ENCODE peak calls at places on chromosomes 16 and 17, in six cellular contexts. V is upper lobe of left lung, G is HepG2, D is K562, I is GM12878, F is A549. U is an unnamed sample.

GRCh38 chr17:15457723-15458094 is 9.7 kb downstream of the CDRT4 start:
- ATAC-seq in V (peak; percentile 48), D (no peak), G (peak; percentile 46), I (no peak), F (no peak), U (peak; percentile 40)

GRCh38 chr16:27083861-27084261 is 17.1 kb downstream of the C16orf82 start:
- ATAC-seq in G (peak; percentile 66), I (peak; percentile 60), D (peak; percentile 95), V (no peak), F (no peak), U (no peak)

GRCh38 chr17:3636908-3637373 is 381 bp downstream of the CTNS start:
- ATAC-seq in D (no peak), V (peak; percentile 3), F (peak; percentile 41), G (no peak), I (peak; percentile 8), U (no peak)

GRCh38 chr16:79093554-79093967 is 507.0 kb downstream of the MAF start:
- ATAC-seq in F (no peak), V (peak; percentile 83), D (peak; percentile 55), I (peak; percentile 31), G (no peak), U (peak; percentile 43)

GRCh38 chr16:5077304-5077703 is 5.7 kb downstream of the ALG1 start:
- ATAC-seq in V (no peak), G (no peak), I (no peak), D (no peak), F (no peak), U (no peak)

GRCh38 chr16:84795338-84796053 is 24.3 kb upstream of the CRISPLD2 start:
- ATAC-seq in D (peak; percentile 51), G (no peak), I (no peak), V (peak; percentile 96), F (no peak), U (peak; percentile 99)

GRCh38 chr17:850828-851759 is 68.9 kb downstream of the MRM3 start:
- ATAC-seq in I (no peak), F (no peak), D (no peak), G (no peak), V (peak; percentile 48), U (peak; percentile 42)

GRCh38 chr16:50617630-50618184 is 63.4 kb downstream of the SNX20 start:
- ATAC-seq in D (no peak), G (peak; percentile 23), F (no peak), V (no peak), I (no peak), U (no peak)

GRCh38 chr17:60510031-60510430 is 16.0 kb downstream of the APPBP2 start:
- ATAC-seq in G (no peak), I (no peak), F (no peak), V (no peak), D (no peak), U (no peak)

GRCh38 chr16:31488630-31489564 is 6.0 kb downstream of the SLC5A2 start:
- ATAC-seq in D (no peak), F (no peak), V (no peak), I (no peak), G (no peak), U (no peak)

GRCh38 chr17:41505007-41505835 is at the start of gene KRT13:
- ATAC-seq in G (no peak), I (no peak), D (no peak), F (no peak), V (no peak), U (no peak)

GRCh38 chr17:36468903-36469635 is 17.4 kb upstream of the ZNHIT3 start:
- ATAC-seq in F (no peak), D (no peak), G (no peak), V (no peak), I (no peak), U (no peak)

GRCh38 chr17:37788531-37788930 is 43.7 kb upstream of the HNF1B start:
- ATAC-seq in I (no peak), F (no peak), D (no peak), G (no peak), V (no peak), U (no peak)

GRCh38 chr16:83967838-83968482 is at the start of gene NECAB2:
- ATAC-seq in F (no peak), I (peak; percentile 86), V (peak; percentile 88), D (peak; percentile 91), G (no peak), U (peak; percentile 53)

GRCh38 chr17:42288985-42289862 is 926 bp downstream of the STAT5A start:
- ATAC-seq in G (peak; percentile 17), F (no peak), V (peak; percentile 9), D (peak; percentile 69), I (peak; percentile 55), U (no peak)

GRCh38 chr17:38871992-38872605 is 2.2 kb downstream of the LASP1 start:
- ATAC-seq in F (no peak), G (no peak), D (no peak), I (no peak), V (no peak), U (no peak)

GRCh38 chr16:12188674-12189249 is 212.2 kb downstream of the SNX29 start:
- ATAC-seq in G (no peak), F (peak; percentile 47), I (no peak), D (no peak), V (no peak), U (no peak)

GRCh38 chr17:3657588-3657869 is 10.8 kb downstream of the TAX1BP3 start:
- ATAC-seq in G (no peak), I (no peak), V (no peak), F (no peak), D (no peak), U (no peak)

GRCh38 chr17:28499684-28500357 is 6.3 kb upstream of the FOXN1 start:
- ATAC-seq in V (no peak), G (no peak), F (no peak), I (no peak), D (no peak), U (no peak)

GRCh38 chr17:69314246-69315030 is 12.5 kb downstream of the ABCA5 start:
- ATAC-seq in I (no peak), D (no peak), F (peak; percentile 24), G (peak; percentile 35), V (no peak), U (no peak)

GRCh38 chr17:29043539-29044165 is 711 bp downstream of the PIPOX start:
- ATAC-seq in V (no peak), I (no peak), D (no peak), F (no peak), G (peak; percentile 9), U (no peak)

GRCh38 chr17:19311421-19312215 is 50.9 kb downstream of the B9D1 start:
- ATAC-seq in D (no peak), G (no peak), V (no peak), F (no peak), I (no peak), U (no peak)

DNA sequence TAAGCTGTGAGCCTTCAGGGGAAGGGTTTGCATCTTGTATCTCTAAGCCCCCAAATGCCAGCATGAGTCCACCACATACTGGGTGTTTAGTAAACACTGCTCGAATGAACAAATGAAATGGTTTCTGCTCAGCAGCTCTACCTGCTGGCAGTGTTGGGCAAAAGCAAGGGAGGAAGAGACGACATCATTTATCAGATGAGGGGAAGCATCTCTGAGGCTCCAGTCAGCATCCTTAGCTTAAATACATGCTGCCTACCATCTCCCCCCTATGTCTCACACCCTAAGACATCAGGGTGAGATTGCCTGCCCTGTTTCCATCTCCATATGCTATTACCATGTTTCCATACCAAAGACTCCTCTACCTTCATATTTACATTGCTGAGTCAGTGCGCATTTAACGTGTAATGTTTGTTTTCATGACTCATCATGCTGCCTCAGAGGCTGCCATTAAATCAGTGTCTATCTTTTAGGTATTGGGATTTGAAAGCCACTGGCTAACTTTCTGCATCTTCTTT is 379.8 kb downstream of the UTP18 start:
- ATAC-seq in F (peak; percentile 91), G (peak; percentile 64), I (peak; percentile 52), D (peak; percentile 56), V (no peak), U (no peak)
- TF ChIP-seq EP300 in F (no peak), G (no peak), I (no peak), D (no peak), V (no peak), U (no peak)

DNA sequence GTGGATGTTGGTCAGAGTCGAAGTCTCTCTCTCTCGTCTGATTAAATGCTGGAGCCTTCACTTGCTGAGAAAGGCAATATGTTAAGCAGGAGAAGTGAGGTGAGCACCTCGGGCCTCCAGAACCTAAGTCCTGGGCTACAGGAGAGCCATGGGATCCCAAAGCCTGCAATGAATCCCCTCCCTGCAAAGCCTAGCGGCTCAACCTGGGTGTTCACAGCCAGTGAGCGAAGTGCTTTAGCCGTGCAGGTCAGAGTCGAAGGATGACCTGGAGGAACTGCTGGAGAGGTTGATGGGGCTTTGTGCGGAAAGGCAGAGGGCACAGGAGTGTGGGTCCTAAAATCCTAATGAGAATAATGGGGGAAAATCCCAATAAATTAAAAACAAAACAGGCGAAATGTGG is 267.8 kb downstream of the ENGASE start:
- ATAC-seq in V (no peak), F (no peak), G (no peak), D (no peak), I (no peak), U (no peak)
- H3K27ac ChIP-seq in V (no peak overlapping the region), F (no peak overlapping the region), G (no peak overlapping the region), D (no peak overlapping the region), I (no peak overlapping the region), U (no peak overlapping the region)

GRCh38 chr17:8794636-8795035 is 4.5 kb downstream of the MFSD6L start:
- ATAC-seq in D (no peak), I (no peak), G (no peak), F (no peak), V (no peak), U (no peak)

GRCh38 chr17:8791910-8792270 is 7.3 kb downstream of the MFSD6L start:
- ATAC-seq in D (no peak), V (no peak), I (peak; percentile 29), G (no peak), F (no peak), U (no peak)

GRCh38 chr17:8791248-8791909 is 7.8 kb downstream of the MFSD6L start:
- ATAC-seq in G (no peak), V (no peak), D (no peak), F (no peak), I (no peak), U (no peak)

GRCh38 chr17:8793649-8794048 is 5.5 kb downstream of the MFSD6L start:
- ATAC-seq in F (no peak), V (no peak), I (no peak), D (no peak), G (no peak), U (no peak)

GRCh38 chr17:8792646-8793045 is 6.5 kb downstream of the MFSD6L start:
- ATAC-seq in I (no peak), D (no peak), G (no peak), V (no peak), F (no peak), U (no peak)
- TF ChIP-seq EP300 in I (no peak), D (no peak), G (no peak), V (no peak), F (no peak), U (no peak)

GRCh38 chr17:17154556-17154955 is 51.6 kb downstream of the PLD6 start:
- ATAC-seq in G (no peak), I (no peak), D (no peak), F (no peak), V (no peak), U (no peak)

GRCh38 chr17:17156107-17156506 is 50.0 kb downstream of the PLD6 start:
- ATAC-seq in G (no peak), I (no peak), V (peak; percentile 17), F (no peak), D (no peak), U (no peak)

GRCh38 chr17:17156511-17156910 is 49.6 kb downstream of the PLD6 start:
- ATAC-seq in F (no peak), V (peak; percentile 48), D (no peak), I (no peak), G (no peak), U (no peak)

GRCh38 chr17:17154981-17155380 is 51.2 kb downstream of the PLD6 start:
- ATAC-seq in G (no peak), V (no peak), I (no peak), F (no peak), D (no peak), U (no peak)

GRCh38 chr17:17155568-17155967 is 50.6 kb downstream of the PLD6 start:
- ATAC-seq in I (no peak), G (peak; percentile 49), F (no peak), D (no peak), V (no peak), U (no peak)
- H3K27ac ChIP-seq in I (no peak overlapping the region), G (no peak overlapping the region), F (peak overlapping the region; percentile 88), D (no peak overlapping the region), V (no peak overlapping the region), U (no peak overlapping the region)